ENCODE peak calls at places on chromosomes 13 and 19, in four cellular contexts. B, D, Z and H are unnamed samples.
A peak's percentile ranks its signal among the peaks of the same experiment; 100 is the strongest.

GRCh38 chr13:50403311-50403710 is 388.1 kb downstream of the KCNRG start:
- DNase-seq in Z (peak; percentile 53), D (no peak), B (no peak), H (no peak)

GRCh38 chr19:4911786-4912672 is 2.7 kb downstream of the UHRF1 start:
- DNase-seq in Z (peak; percentile 100), B (no peak), D (peak; percentile 55), H (peak; percentile 100)

GRCh38 chr13:62280590-62280989 is 864.9 kb upstream of the PCDH20 start:
- DNase-seq in Z (no peak), D (no peak), B (no peak), H (no peak)

GRCh38 chr19:31110331-31110730 is 238.9 kb downstream of the TSHZ3 start:
- DNase-seq in Z (peak; percentile 45), B (no peak), D (no peak), H (peak; percentile 63)

GRCh38 chr19:33963514-33963913 is 166.8 kb downstream of the KCTD15 start:
- DNase-seq in B (no peak), Z (no peak), D (no peak), H (no peak)

GRCh38 chr19:36409841-36410240 is 8.6 kb downstream of the ZFP82 start:
- DNase-seq in D (no peak), Z (no peak), B (no peak), H (no peak)

GRCh38 chr13:44365008-44365407 is 8.6 kb upstream of the SERP2 start:
- DNase-seq in B (no peak), Z (peak; percentile 64), D (no peak), H (peak; percentile 48)

GRCh38 chr19:3857449-3858003 is 11.3 kb downstream of the ZFR2 start:
- DNase-seq in B (no peak), Z (no peak), D (no peak), H (no peak)

GRCh38 chr19:57850553-57851017 is 926 bp downstream of the ZNF587 start:
- DNase-seq in Z (peak; percentile 31), D (peak; percentile 91), B (peak; percentile 9), H (peak; percentile 28)

GRCh38 chr19:45515807-45516401 is 8.6 kb downstream of the VASP start:
- DNase-seq in D (no peak), B (no peak), Z (no peak), H (no peak)

GRCh38 chr13:104450006-104450405 is 1383.8 kb upstream of the SLC10A2 start:
- DNase-seq in D (no peak), Z (no peak), B (no peak), H (no peak)

GRCh38 chr19:1001538-1002166 is 1.4 kb downstream of the GRIN3B start:
- DNase-seq in D (no peak), B (peak; percentile 65), Z (no peak), H (no peak)

GRCh38 chr19:1206063-1206732 is 620 bp downstream of the STK11 start:
- DNase-seq in B (no peak), D (no peak), Z (no peak), H (no peak)

GRCh38 chr19:57171551-57172081 is 4.3 kb upstream of the DUXA start:
- DNase-seq in B (peak; percentile 48), D (no peak), Z (peak; percentile 39), H (peak; percentile 17)

GRCh38 chr19:41998246-41999020 is 4.4 kb upstream of the ATP1A3 start:
- DNase-seq in B (peak; percentile 66), D (no peak), Z (peak; percentile 39), H (peak; percentile 36)

GRCh38 chr19:43872547-43873336 is 45.6 kb downstream of the ZNF283 start:
- DNase-seq in B (no peak), Z (no peak), D (no peak), H (peak; percentile 26)

GRCh38 chr13:41049480-41049879 is 11.8 kb upstream of the WBP4 start:
- DNase-seq in B (no peak), Z (no peak), D (no peak), H (no peak)

GRCh38 chr13:41053384-41053826 is 7.9 kb upstream of the WBP4 start:
- DNase-seq in B (no peak), D (no peak), Z (peak; percentile 49), H (no peak)

GRCh38 chr13:41052441-41052840 is 8.9 kb upstream of the WBP4 start:
- DNase-seq in D (no peak), B (no peak), Z (no peak), H (no peak)

GRCh38 chr13:41054212-41054877 is 7.0 kb upstream of the WBP4 start:
- DNase-seq in Z (peak; percentile 64), B (no peak), D (peak; percentile 55), H (peak; percentile 71)

GRCh38 chr13:41050041-41050440 is 11.3 kb upstream of the WBP4 start:
- DNase-seq in D (no peak), Z (no peak), B (no peak), H (no peak)
- H3K4me1 ChIP-seq in D (no peaks in the 10 kb centered on the region), Z (peaks cover 9% of the 10 kb centered on the region), B (no peaks in the 10 kb centered on the region), H (peaks cover 3% of the 10 kb centered on the region)

DNA sequence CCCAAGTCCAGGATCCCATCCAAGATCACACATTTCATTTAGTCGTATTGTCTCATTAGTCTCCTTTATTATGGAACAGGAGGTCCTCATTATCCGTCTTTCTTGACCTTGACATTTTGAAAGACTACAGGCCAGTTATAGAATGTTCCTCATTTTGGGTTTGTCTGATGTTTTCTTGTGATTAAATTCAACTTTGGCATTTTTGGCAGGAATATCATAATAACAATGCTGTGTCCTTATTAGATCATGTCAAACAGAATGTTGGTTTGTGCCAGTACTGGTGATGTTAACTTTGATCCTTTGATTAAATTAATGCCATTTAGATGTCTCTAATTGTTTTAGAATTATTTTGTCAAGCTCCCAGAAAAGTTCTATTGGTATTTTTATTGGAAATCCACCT is 106.5 kb upstream of the FRY start:
- DNase-seq in Z (no peak), D (no peak), B (no peak), H (no peak)
- H3K27me3 ChIP-seq in Z (no peaks in the 10 kb centered on the region), D (no peaks in the 10 kb centered on the region), B (no peaks in the 10 kb centered on the region), H (no peaks in the 10 kb centered on the region)

DNA sequence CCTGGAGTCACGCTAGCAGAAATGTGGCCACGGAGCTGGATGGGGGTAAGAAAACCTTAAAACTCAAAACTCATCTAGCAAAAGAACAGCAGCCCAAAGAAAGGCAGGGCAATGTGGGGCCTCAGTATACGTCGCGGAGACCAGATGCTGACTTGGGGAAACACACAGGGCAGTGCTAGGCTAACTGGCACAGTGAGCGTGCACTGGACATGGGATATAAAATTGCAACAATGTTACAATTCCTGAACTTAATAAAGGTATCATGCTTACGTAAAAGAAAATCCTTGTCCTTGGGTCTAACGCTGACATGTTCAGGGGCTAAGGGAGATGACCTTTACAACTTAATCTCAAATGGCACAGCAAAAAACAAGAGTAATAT is 40.5 kb downstream of the COL4A1 start:
- DNase-seq in B (no peak), Z (no peak), D (no peak), H (no peak)
- H3K4me1 ChIP-seq in B (peaks cover 37% of the 10 kb centered on the region), Z (peaks cover 45% of the 10 kb centered on the region), D (no peaks in the 10 kb centered on the region), H (peaks cover 36% of the 10 kb centered on the region)

GRCh38 chr13:36885901-36886300 is 34.1 kb downstream of the SMAD9 start:
- DNase-seq in D (no peak), B (no peak), Z (no peak), H (no peak)
- H3K27me3 ChIP-seq in D (no peaks in the 10 kb centered on the region), B (no peaks in the 10 kb centered on the region), Z (no peaks in the 10 kb centered on the region), H (no peaks in the 10 kb centered on the region)

GRCh38 chr13:106522112-106522511 is 13.3 kb downstream of the EFNB2 start:
- DNase-seq in B (no peak), Z (no peak), D (no peak), H (no peak)

GRCh38 chr13:106523566-106523965 is 11.9 kb downstream of the EFNB2 start:
- DNase-seq in B (no peak), D (no peak), Z (no peak), H (peak; percentile 58)

GRCh38 chr13:106524108-106524507 is 11.4 kb downstream of the EFNB2 start:
- DNase-seq in D (no peak), Z (no peak), B (no peak), H (no peak)

GRCh38 chr13:106521101-106521799 is 14.2 kb downstream of the EFNB2 start:
- DNase-seq in D (peak; percentile 63), B (no peak), Z (no peak), H (no peak)

GRCh38 chr13:106522898-106523525 is 12.4 kb downstream of the EFNB2 start:
- DNase-seq in D (no peak), Z (no peak), B (no peak), H (no peak)
- H3K4me1 ChIP-seq in D (peaks cover 25% of the 10 kb centered on the region), Z (peaks cover 6% of the 10 kb centered on the region), B (peaks cover 30% of the 10 kb centered on the region), H (no peaks in the 10 kb centered on the region)